ENCODE peak calls at places on chromosomes 7 and 10, in four cellular contexts. One of them, this sample, is unnamed.
A peak's percentile ranks its signal among the peaks of the same experiment; 100 is the strongest.

GRCh38 chr10:107831772-107832171 is 667.3 kb upstream of the SORCS1 start:
- DNase-seq in transverse colon: no peak
- DNase-seq in HCT116: no peak
- DNase-seq in prostate gland: no peak
- DNase-seq in this sample: no peak

GRCh38 chr10:131816941-131817700 is 83.7 kb upstream of the PPP2R2D start:
- DNase-seq in transverse colon: no peak
- DNase-seq in HCT116: no peak
- DNase-seq in prostate gland: no peak
- DNase-seq in this sample: no peak

GRCh38 chr10:129898701-129899563 is 65.1 kb downstream of the EBF3 start:
- DNase-seq in transverse colon: no peak
- DNase-seq in prostate gland: no peak
- DNase-seq in HCT116: no peak
- DNase-seq in this sample: peak; percentile 75

GRCh38 chr10:63703113-63703670 is 182.0 kb downstream of the REEP3 start:
- DNase-seq in transverse colon: no peak
- DNase-seq in HCT116: peak; percentile 51
- DNase-seq in prostate gland: no peak
- DNase-seq in this sample: peak; percentile 41

GRCh38 chr7:33766396-33766795 is 138.9 kb upstream of the BMPER start:
- DNase-seq in prostate gland: no peak
- DNase-seq in transverse colon: no peak
- DNase-seq in HCT116: no peak
- DNase-seq in this sample: no peak

GRCh38 chr10:69568472-69569143 is 4.6 kb downstream of the NEUROG3 start:
- DNase-seq in HCT116: no peak
- DNase-seq in transverse colon: no peak
- DNase-seq in prostate gland: no peak
- DNase-seq in this sample: no peak

GRCh38 chr7:128831178-128831993 is 1.2 kb downstream of the FLNC start:
- DNase-seq in HCT116: no peak
- DNase-seq in transverse colon: peak; percentile 46
- DNase-seq in prostate gland: no peak
- DNase-seq in this sample: no peak

GRCh38 chr7:70093496-70093895 is 495.2 kb downstream of the AUTS2 start:
- DNase-seq in prostate gland: no peak
- DNase-seq in transverse colon: no peak
- DNase-seq in HCT116: no peak
- DNase-seq in this sample: no peak

GRCh38 chr7:38178695-38179344 is 775 bp downstream of the STARD3NL start:
- DNase-seq in HCT116: no peak
- DNase-seq in prostate gland: no peak
- DNase-seq in transverse colon: no peak
- DNase-seq in this sample: no peak

GRCh38 chr10:68366600-68366999 is 33.9 kb upstream of the PBLD start:
- DNase-seq in transverse colon: no peak
- DNase-seq in HCT116: no peak
- DNase-seq in prostate gland: no peak
- DNase-seq in this sample: no peak

GRCh38 chr7:55571534-55572377 is 546 bp downstream of the VOPP1 start:
- DNase-seq in HCT116: no peak
- DNase-seq in prostate gland: peak; percentile 43
- DNase-seq in transverse colon: peak; percentile 78
- DNase-seq in this sample: peak; percentile 65

GRCh38 chr7:51606601-51607154 is 290.1 kb upstream of the COBL start:
- DNase-seq in HCT116: peak; percentile 7
- DNase-seq in prostate gland: peak; percentile 32
- DNase-seq in transverse colon: peak; percentile 68
- DNase-seq in this sample: no peak

GRCh38 chr7:64875258-64875657 is 27.8 kb upstream of the ZNF273 start:
- DNase-seq in prostate gland: no peak
- DNase-seq in transverse colon: no peak
- DNase-seq in HCT116: no peak
- DNase-seq in this sample: no peak

GRCh38 chr7:38316733-38317360 is 43.4 kb upstream of the TARP start:
- DNase-seq in prostate gland: no peak
- DNase-seq in transverse colon: no peak
- DNase-seq in HCT116: no peak
- DNase-seq in this sample: no peak

GRCh38 chr10:37975407-37975991 is 948 bp downstream of the ZNF25 start:
- DNase-seq in HCT116: no peak
- DNase-seq in prostate gland: no peak
- DNase-seq in transverse colon: no peak
- DNase-seq in this sample: no peak

GRCh38 chr10:69104994-69105790 is 17.3 kb downstream of the SRGN start:
- DNase-seq in HCT116: no peak
- DNase-seq in prostate gland: no peak
- DNase-seq in transverse colon: no peak
- DNase-seq in this sample: no peak

GRCh38 chr7:156168434-156168833 is 356.2 kb upstream of the SHH start:
- DNase-seq in transverse colon: no peak
- DNase-seq in prostate gland: no peak
- DNase-seq in HCT116: no peak
- DNase-seq in this sample: no peak

DNA sequence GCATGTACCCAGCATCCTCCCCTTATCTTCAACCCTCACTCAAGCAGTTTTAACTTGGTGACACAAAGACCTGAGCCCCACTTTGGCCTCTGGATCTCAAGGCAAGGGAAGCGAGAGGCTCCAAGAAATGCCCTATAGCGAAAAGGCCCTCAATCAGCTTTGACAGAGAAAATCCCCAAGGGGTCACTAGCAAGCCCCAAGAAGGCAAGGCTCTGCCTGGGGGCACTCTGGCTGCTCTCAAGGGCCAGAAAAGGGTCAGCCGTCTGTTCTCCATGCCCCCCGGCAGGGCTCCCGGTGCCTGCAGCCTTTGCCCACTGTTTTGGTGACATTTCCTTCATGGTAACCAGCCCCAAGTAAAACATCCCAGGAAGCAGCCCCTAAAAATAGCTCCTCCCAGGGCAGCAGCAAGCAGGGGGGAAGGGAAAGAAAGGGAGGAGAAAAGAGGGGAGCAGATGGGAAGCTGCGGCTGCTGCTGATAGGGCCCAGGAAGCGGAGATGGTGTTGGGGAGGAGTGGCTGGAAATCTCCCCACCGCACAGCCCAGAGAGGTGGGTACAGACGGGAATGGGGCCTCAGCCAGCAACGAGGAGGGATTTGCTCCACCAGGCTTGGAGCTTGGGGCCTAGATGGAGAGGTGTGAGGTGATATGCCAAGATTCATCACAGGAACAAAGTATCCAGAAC is 7.1 kb downstream of the CAMK2G start:
- DNase-seq in HCT116: no peak
- DNase-seq in transverse colon: no peak
- DNase-seq in prostate gland: no peak
- DNase-seq in this sample: no peak
- TF ChIP-seq POLR2AphosphoS5 in HCT116: no peak
- TF ChIP-seq POLR2AphosphoS5 in transverse colon: no peak
- TF ChIP-seq POLR2AphosphoS5 in prostate gland: no peak
- TF ChIP-seq POLR2AphosphoS5 in this sample: no peak

GRCh38 chr10:126420571-126421275 is 32.4 kb upstream of the ADAM12 start:
- DNase-seq in prostate gland: no peak
- DNase-seq in HCT116: no peak
- DNase-seq in transverse colon: no peak
- DNase-seq in this sample: no peak
- TF ChIP-seq POLR2AphosphoS5 in prostate gland: no peak
- TF ChIP-seq POLR2AphosphoS5 in HCT116: no peak
- TF ChIP-seq POLR2AphosphoS5 in transverse colon: no peak
- TF ChIP-seq POLR2AphosphoS5 in this sample: no peak

DNA sequence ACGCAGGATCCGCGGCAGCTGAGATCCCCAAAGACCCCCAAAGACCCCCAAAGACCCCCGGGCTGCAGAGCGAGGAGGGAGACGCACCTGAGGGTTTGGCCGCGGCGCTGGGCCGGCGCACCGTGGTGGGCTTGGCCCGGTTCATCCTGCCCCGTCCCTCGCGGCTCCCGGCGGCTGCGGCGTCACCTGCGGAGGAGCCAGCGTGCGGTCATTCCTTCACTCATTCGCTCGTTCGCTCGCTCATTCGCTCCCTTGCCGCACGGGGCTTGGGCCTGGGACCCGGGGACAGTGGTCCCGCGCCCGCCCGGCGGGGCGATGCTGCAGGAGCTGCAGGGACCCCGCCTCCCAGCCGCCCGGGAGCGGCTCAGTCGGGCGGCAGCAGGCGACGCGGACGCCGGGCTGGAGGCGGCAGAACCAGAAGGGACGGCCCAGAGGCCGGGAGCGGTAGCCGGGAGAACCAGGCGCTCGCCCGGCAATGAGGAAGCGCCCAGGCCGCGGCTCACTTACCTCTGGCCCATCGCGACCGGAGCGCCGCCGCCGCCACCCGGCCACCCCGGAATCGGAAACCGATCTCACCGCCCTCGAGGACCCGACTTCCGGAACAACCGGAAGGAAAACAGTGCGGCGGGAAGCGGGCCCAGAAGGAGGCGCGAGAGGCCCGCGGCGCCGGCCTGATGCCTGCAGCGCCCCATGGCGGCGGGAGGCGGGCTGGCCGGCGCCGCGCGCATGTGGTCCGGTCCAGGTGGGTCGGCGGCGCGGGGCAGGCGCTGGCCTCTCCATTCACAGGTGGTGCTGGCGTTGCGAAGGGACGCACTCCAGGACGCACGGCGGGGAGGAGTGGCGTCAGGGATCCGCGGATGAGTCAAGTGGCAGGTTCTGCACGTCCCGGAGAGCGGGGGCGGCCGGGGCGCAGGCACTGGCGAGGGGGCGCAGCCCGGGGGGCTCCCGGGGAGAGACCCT is at the start of gene INTS1:
- DNase-seq in transverse colon: peak; percentile 94
- DNase-seq in prostate gland: peak; percentile 91
- DNase-seq in HCT116: peak; percentile 90
- DNase-seq in this sample: peak; percentile 93
- TF ChIP-seq POLR2AphosphoS5 in transverse colon: peak; percentile 55
- TF ChIP-seq POLR2AphosphoS5 in prostate gland: peak; percentile 97
- TF ChIP-seq POLR2AphosphoS5 in HCT116: peak; percentile 91
- TF ChIP-seq POLR2AphosphoS5 in this sample: peak; percentile 92

DNA sequence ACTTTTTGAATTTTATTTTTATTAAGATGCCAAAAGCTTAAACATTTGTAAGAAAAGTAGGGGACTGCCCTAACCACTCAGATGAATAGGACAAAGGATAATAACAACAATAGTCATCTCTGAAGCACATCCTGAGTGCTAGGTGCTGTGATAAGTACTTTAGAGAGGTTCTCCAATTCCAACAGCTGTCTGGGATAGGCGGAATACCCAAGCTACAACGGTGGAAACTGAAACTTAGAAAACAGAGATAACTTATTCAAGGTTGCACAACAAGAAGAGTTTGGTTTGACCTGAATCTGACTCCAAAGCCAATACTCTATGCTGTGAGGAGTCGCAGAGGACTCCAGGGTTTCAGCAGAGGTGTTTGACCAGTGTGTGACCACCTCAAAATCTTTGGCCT is 2.0 kb downstream of the RTKN2 start:
- DNase-seq in prostate gland: no peak
- DNase-seq in transverse colon: no peak
- DNase-seq in HCT116: no peak
- DNase-seq in this sample: no peak
- TF ChIP-seq POLR2AphosphoS5 in prostate gland: no peak
- TF ChIP-seq POLR2AphosphoS5 in transverse colon: no peak
- TF ChIP-seq POLR2AphosphoS5 in HCT116: no peak
- TF ChIP-seq POLR2AphosphoS5 in this sample: no peak

GRCh38 chr10:3805227-3805790 is 20.3 kb upstream of the KLF6 start:
- DNase-seq in prostate gland: no peak
- DNase-seq in transverse colon: no peak
- DNase-seq in HCT116: peak; percentile 56
- DNase-seq in this sample: no peak
- TF ChIP-seq POLR2AphosphoS5 in prostate gland: peak; percentile 40
- TF ChIP-seq POLR2AphosphoS5 in transverse colon: no peak
- TF ChIP-seq POLR2AphosphoS5 in HCT116: no peak
- TF ChIP-seq POLR2AphosphoS5 in this sample: peak; percentile 71

This sample was measured in upper lobe of left lung.